ENCODE peak calls at places on chromosome X, in six cellular contexts. O is mammary epithelial cell, B is neural progenitor cell, G is IMR-90, J is mesendoderm, P is K562. S is an unnamed sample.

GRCh38 chrX:120090208-120090607 is 12.7 kb upstream of the RHOXF2B start:
- DNase-seq in O (no peak), B (peak), G (no peak), J (peak), P (no peak), S (no peak)

GRCh38 chrX:29690061-29690460 is 525.3 kb upstream of the MAGEB2 start:
- DNase-seq in O (peak), B (no peak), G (peak), J (no peak), P (no peak), S (no peak)

GRCh38 chrX:118780509-118780908 is 43.1 kb upstream of the ZCCHC12 start:
- DNase-seq in O (no peak), B (no peak), G (no peak), J (no peak), P (no peak), S (no peak)

GRCh38 chrX:132877954-132878536 is 80.4 kb downstream of the HS6ST2 start:
- DNase-seq in O (no peak), B (no peak), G (no peak), J (peak), P (no peak), S (no peak)

GRCh38 chrX:40471965-40472648 is 108.7 kb upstream of the ATP6AP2 start:
- DNase-seq in O (peak), B (peak), G (peak), J (peak), P (no peak), S (peak)

GRCh38 chrX:120144178-120144844 is 14.1 kb upstream of the RHOXF2 start:
- DNase-seq in O (no peak), B (peak), G (no peak), J (peak), P (peak), S (no peak)

GRCh38 chrX:103811858-103812257 is 20.2 kb downstream of the RAB9B start:
- DNase-seq in O (no peak), B (no peak), G (no peak), J (no peak), P (no peak), S (no peak)

GRCh38 chrX:148288451-148288850 is 212.0 kb upstream of the AFF2 start:
- DNase-seq in O (no peak), B (no peak), G (no peak), J (no peak), P (no peak), S (no peak)

GRCh38 chrX:49172280-49172780 is 632 bp downstream of the PLP2 start:
- DNase-seq in O (peak), B (no peak), G (peak), J (no peak), P (peak), S (peak)

GRCh38 chrX:104156630-104157529 is at the start of gene SLC25A53:
- DNase-seq in O (peak), B (peak), G (peak), J (peak), P (peak), S (peak)

GRCh38 chrX:115630204-115630603 is 69.2 kb downstream of the PLS3 start:
- DNase-seq in O (no peak), B (no peak), G (no peak), J (no peak), P (no peak), S (no peak)

GRCh38 chrX:129697204-129697829 is 41.5 kb upstream of the XPNPEP2 start:
- DNase-seq in O (no peak), B (no peak), G (no peak), J (no peak), P (no peak), S (peak)

GRCh38 chrX:41335590-41336331 is 1.8 kb downstream of the DDX3X start:
- DNase-seq in O (peak), B (no peak), G (peak), J (no peak), P (no peak), S (peak)

GRCh38 chrX:10377427-10377826 is 220.7 kb downstream of the CLCN4 start:
- DNase-seq in O (no peak), B (no peak), G (no peak), J (no peak), P (no peak), S (no peak)
- H3K27ac ChIP-seq in O (no peak), B (no peak), G (no peak), J (no peak), P (no peak), S (no peak)

GRCh38 chrX:13080128-13080795 is 35.8 kb upstream of the FAM9C start:
- DNase-seq in O (no peak), B (no peak), G (no peak), J (no peak), P (no peak), S (no peak)
- H3K4me2 ChIP-seq in O (no peak), B (no peak), G (no peak), J (no peak), P (no peak), S (no peak)

DNA sequence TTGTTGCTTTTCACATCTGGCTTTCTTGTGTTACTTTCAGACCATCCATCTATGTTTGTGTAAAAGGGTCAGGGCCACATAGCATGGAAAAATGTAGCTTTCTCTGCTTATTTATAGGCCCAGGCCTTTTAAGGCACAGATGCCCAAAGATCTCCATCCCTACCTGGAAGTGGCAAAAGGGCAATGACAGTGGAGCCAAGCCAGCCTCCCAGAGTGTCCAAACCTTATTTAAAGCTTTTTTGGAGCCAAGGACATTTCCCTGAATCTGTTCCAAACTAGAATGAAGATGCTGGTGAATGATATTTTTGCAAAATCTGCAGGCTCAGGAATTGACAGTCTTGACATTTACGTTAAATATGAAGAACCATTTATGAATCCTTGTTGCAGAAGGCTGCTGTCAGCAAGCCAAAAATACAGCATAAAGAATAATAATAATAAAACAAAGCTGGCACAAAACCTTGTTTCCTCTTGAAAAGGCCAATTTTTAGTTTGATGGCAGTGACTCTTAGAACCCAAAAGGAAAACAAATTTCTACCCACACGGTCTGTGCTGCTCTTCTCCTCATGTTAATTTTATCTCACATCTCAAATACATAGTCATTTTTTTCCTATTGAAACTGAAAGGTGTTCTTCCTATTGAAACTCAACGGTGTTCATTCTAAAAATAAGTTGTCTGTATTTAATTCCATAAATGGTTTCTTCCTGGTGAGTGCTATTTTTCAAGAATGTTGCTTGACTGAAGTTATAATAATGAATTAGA is 206.3 kb upstream of the TBL1X start:
- DNase-seq in O (no peak), B (no peak), G (no peak), J (no peak), P (no peak), S (no peak)
- H3K27ac ChIP-seq in O (no peak), B (no peak), G (no peak), J (no peak), P (no peak), S (no peak)

GRCh38 chrX:101550362-101550761 is at the start of gene ARMCX1:
- DNase-seq in O (peak), B (peak), G (peak), J (peak), P (no peak), S (no peak)

GRCh38 chrX:101552714-101553113 is 2.4 kb downstream of the ARMCX1 start:
- DNase-seq in O (no peak), B (no peak), G (no peak), J (no peak), P (no peak), S (no peak)

GRCh38 chrX:101550825-101551767 is 749 bp downstream of the ARMCX1 start:
- DNase-seq in O (peak), B (peak), G (peak), J (peak), P (no peak), S (no peak)
- H3K4me2 ChIP-seq in O (peak), B (peak), G (peak), J (peak), P (peak), S (no peak)

DNA sequence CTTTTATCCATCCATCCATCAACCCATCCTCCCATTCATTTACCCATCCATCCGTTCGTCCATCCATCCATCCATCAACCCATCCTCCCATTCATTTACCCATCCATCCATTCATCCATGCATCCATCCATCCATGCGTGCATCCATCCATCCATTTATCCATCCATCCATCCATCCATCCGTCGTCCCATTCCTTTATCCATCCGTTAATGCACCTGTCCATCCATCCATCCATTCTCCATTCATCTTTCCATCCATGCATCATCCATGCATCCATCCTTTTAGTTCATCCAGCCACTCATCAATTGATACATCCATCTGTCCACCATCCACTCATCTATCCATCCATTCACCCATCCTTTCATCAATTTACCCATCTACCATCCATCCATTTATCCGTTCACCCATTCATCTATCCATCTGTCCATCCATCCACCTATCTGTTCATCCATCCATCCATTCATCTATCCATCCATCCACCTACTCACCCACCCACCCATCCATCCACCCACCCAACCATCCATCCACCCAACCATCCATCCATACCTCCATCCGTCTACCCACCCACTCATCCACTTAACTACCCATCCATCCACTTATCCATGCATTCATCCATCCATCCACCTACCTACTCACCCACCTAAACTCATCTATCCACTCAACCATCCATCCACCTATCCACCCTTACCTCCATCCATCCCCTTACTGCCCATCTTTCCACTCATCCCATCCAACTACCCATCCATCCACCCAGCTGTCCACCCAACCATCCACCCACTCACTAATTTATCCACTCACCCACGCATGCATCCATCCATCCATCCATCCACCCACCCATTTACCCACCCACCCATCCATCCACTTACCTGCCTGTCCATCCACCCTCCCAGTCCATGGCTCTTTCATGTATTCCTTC is 9.6 kb downstream of the CD99 start:
- DNase-seq in O (no peak), B (no peak), G (no peak), J (no peak), P (no peak), S (peak)
- H3K27ac ChIP-seq in O (no peak), B (no peak), G (no peak), J (no peak), P (no peak), S (peak)

GRCh38 chrX:72182924-72183323 is 1.4 kb downstream of the PIN4 start:
- DNase-seq in O (no peak), B (no peak), G (no peak), J (no peak), P (no peak), S (no peak)
- H3K4me2 ChIP-seq in O (peak), B (peak), G (peak), J (no peak), P (peak), S (peak)

GRCh38 chrX:68939868-68940267 is 111.0 kb downstream of the EFNB1 start:
- DNase-seq in O (no peak), B (no peak), G (no peak), J (no peak), P (no peak), S (no peak)

GRCh38 chrX:68942797-68943196 is 114.0 kb downstream of the EFNB1 start:
- DNase-seq in O (no peak), B (no peak), G (no peak), J (no peak), P (no peak), S (no peak)

GRCh38 chrX:68940601-68941000 is 111.8 kb downstream of the EFNB1 start:
- DNase-seq in O (no peak), B (no peak), G (no peak), J (no peak), P (no peak), S (no peak)

GRCh38 chrX:68942141-68942540 is 113.3 kb downstream of the EFNB1 start:
- DNase-seq in O (no peak), B (no peak), G (no peak), J (no peak), P (no peak), S (no peak)

GRCh38 chrX:68941385-68941952 is 112.6 kb downstream of the EFNB1 start:
- DNase-seq in O (no peak), B (no peak), G (peak), J (no peak), P (no peak), S (no peak)
- H3K27ac ChIP-seq in O (no peak), B (no peak), G (no peak), J (no peak), P (no peak), S (no peak)

GRCh38 chrX:96373047-96373355 is 311.6 kb upstream of the DIAPH2 start:
- DNase-seq in O (no peak), B (no peak), G (no peak), J (no peak), P (no peak), S (no peak)
- H3K4me2 ChIP-seq in O (no peak), B (no peak), G (no peak), J (no peak), P (no peak), S (no peak)

S was measured in Karpas-422.